ENCODE peak calls at places on chromosome 2, in four cellular contexts. S, R, Q and U are unnamed samples.

GRCh38 chr2:197011777-197012641 is 85.5 kb upstream of the PGAP1 start:
- DNase-seq in R (no peak), Q (peak; percentile 63), S (no peak), U (no peak)

GRCh38 chr2:202566286-202566685 is 68.5 kb upstream of the FAM117B start:
- DNase-seq in Q (no peak), S (no peak), R (no peak), U (no peak)

GRCh38 chr2:218852911-218853667 is 6.5 kb upstream of the WNT6 start:
- DNase-seq in R (peak; percentile 65), Q (peak; percentile 67), S (peak; percentile 50), U (peak; percentile 71)

GRCh38 chr2:240149943-240150784 is 9.7 kb upstream of the OTOS start:
- DNase-seq in S (no peak), R (no peak), Q (peak; percentile 45), U (peak; percentile 49)

GRCh38 chr2:200944467-200945394 is 18.7 kb downstream of the ORC2 start:
- DNase-seq in R (peak; percentile 60), S (no peak), Q (peak; percentile 94), U (no peak)

GRCh38 chr2:117936871-117937428 is 76.9 kb downstream of the CCDC93 start:
- DNase-seq in S (peak; percentile 18), Q (no peak), R (no peak), U (no peak)

GRCh38 chr2:39989888-39990287 is 210.8 kb upstream of the THUMPD2 start:
- DNase-seq in Q (no peak), S (no peak), R (no peak), U (no peak)

GRCh38 chr2:165892541-165892940 is 61.0 kb downstream of the TTC21B start:
- DNase-seq in S (no peak), Q (no peak), R (no peak), U (no peak)

GRCh38 chr2:9410108-9410507 is 13.2 kb downstream of the ITGB1BP1 start:
- DNase-seq in S (no peak), R (no peak), Q (no peak), U (no peak)

GRCh38 chr2:134988994-134989605 is 58.1 kb downstream of the MAP3K19 start:
- DNase-seq in S (no peak), Q (peak; percentile 60), R (no peak), U (no peak)

GRCh38 chr2:132424526-132425121 is 8.0 kb downstream of the GPR39 start:
- DNase-seq in S (no peak), R (no peak), Q (peak; percentile 56), U (no peak)

GRCh38 chr2:30037016-30037415 is 109.8 kb upstream of the YPEL5 start:
- DNase-seq in S (no peak), R (no peak), Q (no peak), U (no peak)

GRCh38 chr2:55887906-55888625 is 35.5 kb downstream of the EFEMP1 start:
- DNase-seq in Q (peak; percentile 96), R (no peak), S (no peak), U (no peak)

GRCh38 chr2:160039166-160039903 is 23.1 kb downstream of the PLA2R1 start:
- DNase-seq in Q (peak; percentile 66), R (no peak), S (no peak), U (no peak)

GRCh38 chr2:177237932-177238331 is 25.3 kb downstream of the HNRNPA3 start:
- DNase-seq in R (no peak), S (no peak), Q (no peak), U (no peak)

GRCh38 chr2:177232098-177232704 is 19.6 kb downstream of the HNRNPA3 start:
- DNase-seq in R (no peak), Q (no peak), S (no peak), U (no peak)

GRCh38 chr2:177239053-177239452 is 25.5 kb downstream of the NFE2L2 start:
- DNase-seq in Q (no peak), R (no peak), S (no peak), U (no peak)

GRCh38 chr2:177234267-177234666 is 21.7 kb downstream of the HNRNPA3 start:
- DNase-seq in S (no peak), R (no peak), Q (no peak), U (no peak)

GRCh38 chr2:177235855-177236437 is 23.4 kb downstream of the HNRNPA3 start:
- DNase-seq in R (no peak), Q (no peak), S (no peak), U (no peak)
- TF ChIP-seq CTCF in R (no peak), Q (no peak), S (peak; percentile 16), U (no peak)

GRCh38 chr2:85431787-85432186 is 13.3 kb downstream of the SH2D6 start:
- DNase-seq in Q (no peak), S (no peak), R (no peak), U (no peak)
- H3K4me3 ChIP-seq in Q (no peak overlapping the region), S (no peak overlapping the region), R (no peak overlapping the region), U (no peak overlapping the region)

GRCh38 chr2:95301186-95301585 is 4.0 kb downstream of the KCNIP3 start:
- DNase-seq in S (no peak), R (no peak), Q (no peak), U (no peak)
- TF ChIP-seq CTCF in S (no peak), R (no peak), Q (no peak), U (no peak)

GRCh38 chr2:106094101-106094860 is 99.8 kb downstream of the UXS1 start:
- DNase-seq in S (no peak), Q (no peak), R (no peak), U (no peak)

GRCh38 chr2:106097370-106098000 is 96.6 kb downstream of the UXS1 start:
- DNase-seq in Q (no peak), S (no peak), R (no peak), U (no peak)

GRCh38 chr2:106098081-106098480 is 96.0 kb downstream of the UXS1 start:
- DNase-seq in S (no peak), R (no peak), Q (peak; percentile 32), U (no peak)

GRCh38 chr2:106096446-106097369 is 97.4 kb downstream of the UXS1 start:
- DNase-seq in S (no peak), R (no peak), Q (no peak), U (no peak)

DNA sequence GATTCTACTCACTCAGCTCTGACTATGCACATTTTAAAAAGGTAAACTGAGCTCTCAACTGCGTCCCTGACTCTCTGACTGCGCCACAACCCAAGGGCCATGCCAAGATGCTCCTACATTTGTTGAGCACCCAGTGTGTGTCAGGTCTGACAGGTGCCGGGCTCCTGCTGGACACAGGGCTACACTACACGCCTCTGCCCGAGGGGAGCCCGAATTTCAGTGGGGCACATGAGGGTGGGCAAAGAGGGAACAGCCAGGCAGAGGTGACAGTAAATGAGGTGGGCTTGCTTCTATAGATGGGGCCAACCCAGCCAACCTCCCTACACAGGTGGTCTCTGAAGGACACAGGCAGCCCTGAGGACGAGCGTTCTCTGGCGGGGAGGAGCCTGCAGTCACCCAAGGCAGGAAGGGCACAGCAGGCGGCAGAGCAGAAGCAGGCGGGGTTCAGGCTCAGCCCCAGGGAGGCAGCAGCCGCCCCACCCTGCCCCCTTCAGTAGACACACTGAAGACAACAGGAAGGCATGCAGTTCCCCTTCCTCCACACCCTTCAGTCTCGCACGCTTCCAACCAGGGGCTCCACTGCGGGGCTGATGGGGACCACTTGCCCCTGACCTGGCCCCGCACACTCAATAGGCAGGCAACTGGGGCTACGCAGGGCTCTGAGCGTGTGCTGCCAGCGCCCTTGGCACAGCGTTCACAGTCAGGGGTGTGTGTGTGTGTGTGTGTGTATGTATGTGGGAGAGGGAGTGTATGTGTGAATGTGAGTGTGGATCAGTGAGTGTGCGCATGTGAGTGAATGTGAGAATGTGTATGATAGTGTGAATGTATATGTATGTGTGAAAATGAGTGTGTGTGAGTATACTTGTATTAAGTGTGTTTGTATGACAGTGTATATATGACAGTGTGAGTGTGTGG is 98.4 kb downstream of the UXS1 start:
- DNase-seq in R (peak; percentile 54), Q (no peak), S (no peak), U (no peak)
- H3K4me3 ChIP-seq in R (no peak overlapping the region), Q (no peak overlapping the region), S (no peak overlapping the region), U (no peak overlapping the region)